ENCODE peak calls at places on chromosome 5, in nine cellular contexts. X is Karpas-422; C is AG04450; U is CD4-positive, alpha-beta memory T cell; I is transverse colon; V is brain microvascular endothelial cell; W is endodermal cell; H is heart left ventricle; E is bronchial epithelial cell. M is an unnamed sample.
A peak's percentile ranks its signal among the peaks of the same experiment; 100 is the strongest.

GRCh38 chr5:123545506-123545905 is 33.5 kb downstream of the CSNK1G3 start:
- DNase-seq in X (peak; percentile 59), W (no peak), V (no peak), C (no peak), U (peak; percentile 34), I (peak; percentile 21), H (no peak), E (no peak), M (no peak)

GRCh38 chr5:59069438-59070079 is 486.7 kb downstream of the RAB3C start:
- DNase-seq in H (no peak), X (no peak), U (no peak), W (no peak), I (no peak), V (peak; percentile 92), E (peak; percentile 90), C (peak; percentile 83), M (peak; percentile 92)

GRCh38 chr5:15887072-15887471 is 292.5 kb downstream of the MARCHF11 start:
- DNase-seq in U (no peak), V (no peak), W (no peak), C (peak; percentile 36), I (no peak), E (no peak), H (no peak), X (no peak), M (no peak)

GRCh38 chr5:168312606-168313297 is 21.3 kb downstream of the WWC1 start:
- DNase-seq in V (no peak), W (no peak), H (no peak), C (no peak), E (no peak), I (no peak), X (no peak), U (no peak), M (no peak)

GRCh38 chr5:111584651-111585050 is 72.3 kb upstream of the STARD4 start:
- DNase-seq in C (no peak), W (peak; percentile 61), X (no peak), U (no peak), V (peak; percentile 82), H (no peak), E (peak; percentile 92), I (no peak), M (peak; percentile 70)

GRCh38 chr5:145983461-145983860 is 47.1 kb downstream of the SH3RF2 start:
- DNase-seq in C (no peak), U (no peak), W (no peak), E (no peak), X (no peak), I (no peak), V (no peak), H (peak; percentile 31), M (no peak)

GRCh38 chr5:132190161-132190817 is 37.4 kb downstream of the P4HA2 start:
- DNase-seq in X (peak; percentile 80), E (peak; percentile 67), V (peak; percentile 62), W (peak; percentile 66), H (no peak), C (peak; percentile 62), I (no peak), U (peak; percentile 54), M (peak; percentile 79)

GRCh38 chr5:60010328-60010727 is 116.8 kb upstream of the PDE4D start:
- DNase-seq in U (no peak), E (no peak), W (no peak), I (no peak), H (no peak), C (no peak), X (peak; percentile 50), V (no peak), M (no peak)

GRCh38 chr5:132949151-132949550 is 14.3 kb downstream of the AFF4 start:
- DNase-seq in E (no peak), C (no peak), W (no peak), H (no peak), I (no peak), V (no peak), U (no peak), X (no peak), M (no peak)

GRCh38 chr5:149406203-149406978 is 27.3 kb upstream of the IL17B start:
- DNase-seq in V (peak; percentile 90), X (peak; percentile 65), C (peak; percentile 88), U (no peak), I (peak; percentile 70), W (peak; percentile 80), E (no peak), H (peak; percentile 82), M (peak; percentile 92)

DNA sequence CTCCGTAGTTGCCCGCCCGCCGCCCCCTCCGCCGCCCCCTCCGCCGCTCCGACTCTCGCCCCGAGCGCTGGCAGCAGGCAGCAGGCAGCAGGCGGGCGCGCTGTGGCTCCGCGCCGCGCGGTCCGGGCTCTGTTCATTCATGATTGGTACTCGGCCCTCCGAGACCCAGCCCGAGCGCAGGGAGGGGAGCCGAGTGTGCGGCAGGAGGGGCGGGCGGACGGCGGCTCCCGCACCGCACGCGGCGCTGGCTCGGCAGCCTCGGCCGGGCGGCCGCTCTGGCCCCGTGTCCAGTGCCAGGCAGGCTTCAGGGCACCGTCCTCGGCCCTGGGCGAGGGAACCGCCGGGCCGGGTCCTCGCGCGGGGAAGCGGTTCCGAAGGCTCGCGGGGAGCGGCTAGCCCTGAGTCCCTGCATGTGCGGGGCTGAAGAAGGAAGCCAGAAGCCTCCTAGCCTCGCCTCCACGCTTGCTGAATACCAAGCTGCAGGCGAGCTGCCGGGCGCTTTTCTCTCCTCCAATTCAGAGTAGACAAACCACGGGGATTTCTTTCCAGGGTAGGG is at the start of gene KCNIP1:
- DNase-seq in V (no peak), I (no peak), E (no peak), H (peak; percentile 33), X (no peak), C (no peak), U (no peak), W (peak; percentile 87), M (no peak)
- H3K4me3 ChIP-seq in V (peak within 1 kb of the TSS; percentile 9), I (no peak within 1 kb of the TSS), E (no peak within 1 kb of the TSS), H (peak within 1 kb of the TSS; percentile 34), X (peak within 1 kb of the TSS; percentile 42), C (peak within 1 kb of the TSS; percentile 27), U (no peak within 1 kb of the TSS), W (no peak within 1 kb of the TSS), M (peak within 1 kb of the TSS; percentile 1)

GRCh38 chr5:178207917-178208280 is 3.6 kb downstream of the HNRNPAB start:
- DNase-seq in I (peak; percentile 83), X (no peak), E (no peak), U (no peak), C (no peak), H (no peak), V (no peak), W (peak; percentile 28), M (no peak)

GRCh38 chr5:178209334-178210072 is 5.2 kb downstream of the HNRNPAB start:
- DNase-seq in C (no peak), H (peak; percentile 8), E (no peak), U (no peak), V (no peak), I (no peak), W (peak; percentile 38), X (peak; percentile 52), M (no peak)

GRCh38 chr5:178210073-178210526 is 5.8 kb downstream of the HNRNPAB start:
- DNase-seq in W (peak; percentile 47), X (peak; percentile 58), U (no peak), H (peak; percentile 23), V (no peak), C (no peak), E (no peak), I (no peak), M (no peak)

GRCh38 chr5:178207183-178207916 is 3.0 kb downstream of the HNRNPAB start:
- DNase-seq in V (peak; percentile 18), X (no peak), I (peak; percentile 84), U (no peak), H (no peak), C (no peak), E (peak; percentile 74), W (peak; percentile 56), M (peak; percentile 73)

GRCh38 chr5:178208540-178209227 is 4.4 kb downstream of the HNRNPAB start:
- DNase-seq in E (no peak), W (peak; percentile 46), V (no peak), X (peak; percentile 67), H (peak; percentile 8), U (no peak), I (no peak), C (no peak), M (no peak)
- H3K4me3 ChIP-seq in E (no peak overlapping the region), W (no peak overlapping the region), V (no peak overlapping the region), X (no peak overlapping the region), H (no peak overlapping the region), U (no peak overlapping the region), I (no peak overlapping the region), C (no peak overlapping the region), M (no peak overlapping the region)

GRCh38 chr5:80964919-80965318 is 4.8 kb downstream of the RASGRF2 start:
- DNase-seq in X (peak; percentile 78), W (no peak), H (no peak), I (no peak), V (no peak), E (no peak), U (no peak), C (no peak), M (peak; percentile 37)
- H3K4me3 ChIP-seq in X (peak overlapping the region; percentile 24), W (no peak overlapping the region), H (no peak overlapping the region), I (no peak overlapping the region), V (no peak overlapping the region), E (no peak overlapping the region), U (no peak overlapping the region), C (peak overlapping the region; percentile 32), M (no peak overlapping the region)

GRCh38 chr5:136435951-136436544 is 70.7 kb upstream of the TRPC7 start:
- DNase-seq in C (no peak), V (no peak), I (no peak), E (peak; percentile 27), W (no peak), X (no peak), U (no peak), H (no peak), M (no peak)
- H3K4me3 ChIP-seq in C (no peak overlapping the region), V (no peak overlapping the region), I (no peak overlapping the region), E (no peak overlapping the region), W (no peak overlapping the region), X (no peak overlapping the region), U (no peak overlapping the region), H (no peak overlapping the region), M (no peak overlapping the region)

GRCh38 chr5:160129841-160130240 is 10.6 kb upstream of the PWWP2A start:
- DNase-seq in I (no peak), H (no peak), U (no peak), C (no peak), X (no peak), E (no peak), V (no peak), W (no peak), M (no peak)

GRCh38 chr5:160134332-160134731 is 15.1 kb upstream of the PWWP2A start:
- DNase-seq in C (no peak), E (no peak), X (no peak), H (no peak), U (no peak), W (no peak), V (no peak), I (no peak), M (no peak)

GRCh38 chr5:160133071-160133917 is 14.0 kb upstream of the PWWP2A start:
- DNase-seq in W (peak; percentile 85), X (no peak), C (no peak), U (no peak), H (peak; percentile 51), I (no peak), V (peak; percentile 74), E (no peak), M (peak; percentile 77)

GRCh38 chr5:160128632-160129031 is 9.4 kb upstream of the PWWP2A start:
- DNase-seq in V (no peak), W (no peak), E (no peak), H (no peak), I (no peak), U (no peak), X (no peak), C (no peak), M (no peak)

GRCh38 chr5:160133918-160134304 is 14.7 kb upstream of the PWWP2A start:
- DNase-seq in V (no peak), C (no peak), H (no peak), U (no peak), I (no peak), W (no peak), X (no peak), E (no peak), M (peak; percentile 9)
- H3K4me3 ChIP-seq in V (no peak overlapping the region), C (no peak overlapping the region), H (no peak overlapping the region), U (no peak overlapping the region), I (no peak overlapping the region), W (no peak overlapping the region), X (no peak overlapping the region), E (no peak overlapping the region), M (no peak overlapping the region)